ENCODE peak calls at places on chromosomes 12 and 14, in six cellular contexts. N, Y, F, T, L and G are unnamed samples.

GRCh38 chr14:96762650-96763049 is 34.5 kb upstream of the VRK1 start:
- DNase-seq in F (peak; percentile 79), L (no peak), T (peak; percentile 41), Y (peak; percentile 58), N (peak; percentile 71), G (peak; percentile 58)

GRCh38 chr14:103552011-103552797 is 10.3 kb downstream of the BAG5 start:
- DNase-seq in T (no peak), Y (peak; percentile 70), F (no peak), N (peak; percentile 59), L (peak; percentile 81), G (no peak)

GRCh38 chr12:124920353-124920935 is 6.0 kb upstream of the UBC start:
- DNase-seq in Y (no peak), F (no peak), N (peak; percentile 61), L (no peak), T (no peak), G (no peak)

GRCh38 chr12:118145113-118145797 is 9.3 kb downstream of the PEBP1 start:
- DNase-seq in F (no peak), L (no peak), Y (no peak), N (peak; percentile 24), T (no peak), G (no peak)

GRCh38 chr14:100408350-100409015 is 85.3 kb downstream of the SLC25A47 start:
- DNase-seq in Y (peak; percentile 64), N (no peak), L (no peak), T (no peak), F (no peak), G (no peak)

GRCh38 chr12:94329366-94329765 is 130.3 kb downstream of the CEP83 start:
- DNase-seq in N (no peak), L (no peak), Y (no peak), F (no peak), T (no peak), G (no peak)

GRCh38 chr12:67889935-67890334 is 99.3 kb upstream of the IFNG-AS1 start:
- DNase-seq in F (no peak), N (no peak), Y (no peak), L (no peak), T (no peak), G (no peak)

GRCh38 chr14:61438860-61439765 is 117.7 kb downstream of the PRKCH start:
- DNase-seq in L (peak; percentile 55), N (peak; percentile 76), T (peak; percentile 57), Y (peak; percentile 56), F (peak; percentile 54), G (peak; percentile 75)

GRCh38 chr12:92224685-92225331 is 79.2 kb upstream of the BTG1 start:
- DNase-seq in Y (no peak), L (no peak), N (peak; percentile 97), F (no peak), T (peak; percentile 19), G (no peak)

GRCh38 chr14:67817750-67818438 is 1.5 kb upstream of the ZFYVE26 start:
- DNase-seq in F (no peak), Y (no peak), T (no peak), N (no peak), L (no peak), G (no peak)

GRCh38 chr14:23008836-23009235 is 1.1 kb downstream of the C14orf93 start:
- DNase-seq in T (no peak), F (no peak), L (no peak), Y (no peak), N (no peak), G (no peak)

GRCh38 chr12:70876952-70877351 is 43.6 kb downstream of the PTPRR start:
- DNase-seq in F (peak; percentile 29), L (no peak), Y (no peak), N (peak; percentile 77), T (no peak), G (no peak)

GRCh38 chr12:91565816-91566215 is 383.2 kb upstream of the DCN start:
- DNase-seq in T (no peak), L (no peak), N (no peak), Y (no peak), F (no peak), G (no peak)

GRCh38 chr12:53699673-53700015 is 23.8 kb upstream of the ATP5MC2 start:
- DNase-seq in L (no peak), F (no peak), T (no peak), N (no peak), Y (no peak), G (no peak)

GRCh38 chr12:80195143-80195726 is 95.9 kb downstream of the OTOGL start:
- DNase-seq in T (peak; percentile 48), Y (no peak), F (peak; percentile 72), L (no peak), N (peak; percentile 75), G (peak; percentile 45)

GRCh38 chr12:57477710-57478681 is 1.7 kb downstream of the ARHGAP9 start:
- DNase-seq in F (no peak), T (no peak), N (no peak), L (no peak), Y (no peak), G (no peak)

GRCh38 chr12:101945361-101946232 is 68.2 kb downstream of the DRAM1 start:
- DNase-seq in F (no peak), Y (no peak), L (no peak), N (no peak), T (no peak), G (no peak)

GRCh38 chr12:120687570-120688289 is 781 bp downstream of the MLEC start:
- DNase-seq in N (no peak), Y (no peak), L (no peak), T (no peak), F (peak; percentile 47), G (no peak)

GRCh38 chr14:104694991-104695659 is 5.7 kb downstream of the INF2 start:
- DNase-seq in Y (peak; percentile 95), L (no peak), F (no peak), N (no peak), T (no peak), G (no peak)

GRCh38 chr12:41419151-41419893 is 231.2 kb downstream of the PDZRN4 start:
- DNase-seq in Y (no peak), F (no peak), L (no peak), T (no peak), N (no peak), G (no peak)

GRCh38 chr12:97650242-97650641 is 187.6 kb downstream of the RMST start:
- DNase-seq in Y (no peak), L (no peak), T (no peak), N (no peak), F (no peak), G (no peak)

GRCh38 chr12:45216983-45217485 is 1.1 kb downstream of the ANO6 start:
- DNase-seq in L (no peak), T (no peak), F (no peak), N (no peak), Y (no peak), G (no peak)

GRCh38 chr12:10098762-10099161 is at the start of gene CLEC1A:
- DNase-seq in L (peak; percentile 43), T (no peak), Y (no peak), F (peak; percentile 32), N (peak; percentile 98), G (no peak)

GRCh38 chr12:92623386-92623785 is 79.4 kb upstream of the PLEKHG7 start:
- DNase-seq in N (no peak), T (no peak), L (no peak), F (no peak), Y (no peak), G (no peak)

GRCh38 chr12:56596815-56597214 is 33.3 kb downstream of the BAZ2A start:
- DNase-seq in N (no peak), F (no peak), Y (no peak), T (no peak), L (no peak), G (no peak)

GRCh38 chr12:24404086-24404815 is 454.8 kb upstream of the SOX5 start:
- DNase-seq in Y (no peak), F (no peak), T (no peak), L (no peak), N (no peak), G (no peak)

GRCh38 chr12:130372936-130373335 is 35.2 kb downstream of the PIWIL1 start:
- DNase-seq in L (no peak), T (no peak), Y (no peak), N (no peak), F (no peak), G (no peak)

GRCh38 chr12:77947746-77948145 is 117.1 kb downstream of the NAV3 start:
- DNase-seq in N (no peak), F (no peak), L (no peak), T (no peak), Y (no peak), G (no peak)

GRCh38 chr14:96162741-96163140 is 41.9 kb upstream of the BDKRB2 start:
- DNase-seq in N (peak; percentile 49), T (no peak), L (no peak), Y (no peak), F (no peak), G (no peak)

GRCh38 chr12:53414756-53415417 is 8.8 kb upstream of the AMHR2 start:
- DNase-seq in T (no peak), F (no peak), N (no peak), Y (no peak), L (no peak), G (no peak)